ENCODE peak calls at places on chromosome 7, in five cellular contexts. S is mammary epithelial cell, H is neural progenitor cell, F is fibroblast of lung, V is keratinocyte. J is an unnamed sample.

GRCh38 chr7:132759482-132760240 is 183.4 kb upstream of the PLXNA4 start:
- DNase-seq in H (no peak), V (no peak), S (no peak), F (no peak), J (no peak)

GRCh38 chr7:44057849-44058758 is 7.3 kb downstream of the PGAM2 start:
- DNase-seq in S (peak), F (no peak), V (no peak), H (no peak), J (no peak)

GRCh38 chr7:45189151-45189970 is 31.8 kb downstream of the RAMP3 start:
- DNase-seq in F (no peak), V (no peak), H (no peak), S (no peak), J (no peak)

GRCh38 chr7:100509213-100509612 is 25.5 kb downstream of the NYAP1 start:
- DNase-seq in H (no peak), F (peak), S (peak), V (peak), J (peak)

GRCh38 chr7:142323706-142324105 is 65.8 kb upstream of the PRSS58 start:
- DNase-seq in F (no peak), V (no peak), S (peak), H (peak), J (no peak)

GRCh38 chr7:55108401-55108800 is 89.6 kb downstream of the EGFR start:
- DNase-seq in F (no peak), H (no peak), S (no peak), V (no peak), J (no peak)

GRCh38 chr7:26198133-26198780 is 2.3 kb downstream of the HNRNPA2B1 start:
- DNase-seq in V (no peak), S (no peak), F (no peak), H (peak), J (no peak)

GRCh38 chr7:96979551-96980276 is 25.6 kb upstream of the DLX6 start:
- DNase-seq in F (no peak), S (no peak), H (no peak), V (no peak), J (no peak)

GRCh38 chr7:32496052-32496813 is 944 bp downstream of the AVL9 start:
- DNase-seq in H (no peak), V (no peak), F (no peak), S (peak), J (no peak)

GRCh38 chr7:17307969-17308648 is 9.7 kb downstream of the AHR start:
- DNase-seq in S (no peak), H (no peak), F (no peak), V (no peak), J (no peak)

GRCh38 chr7:138008588-138009349 is 6.9 kb upstream of the CREB3L2 start:
- DNase-seq in F (peak), S (peak), V (no peak), H (peak), J (no peak)

GRCh38 chr7:116543664-116544063 is 18.8 kb downstream of the CAV1 start:
- DNase-seq in V (no peak), F (peak), H (no peak), S (peak), J (peak)

GRCh38 chr7:44727346-44728262 is 21.0 kb upstream of the ZMIZ2 start:
- DNase-seq in V (no peak), H (no peak), S (peak), F (peak), J (peak)

GRCh38 chr7:108592633-108593277 is 23.1 kb downstream of the DNAJB9 start:
- DNase-seq in V (no peak), H (peak), F (peak), S (peak), J (no peak)

GRCh38 chr7:116420003-116420402 is 79.5 kb upstream of the CAV2 start:
- DNase-seq in S (no peak), H (no peak), V (no peak), F (no peak), J (no peak)

GRCh38 chr7:30911561-30911969 is at the start of gene AQP1:
- DNase-seq in S (no peak), H (peak), F (peak), V (no peak), J (peak)
- H3K9ac ChIP-seq in S (no peak), H (no peak), F (no peak), V (no peak), J (no peak)

GRCh38 chr7:128939861-128940410 is 2.2 kb downstream of the IRF5 start:
- DNase-seq in V (no peak), H (no peak), F (no peak), S (no peak), J (no peak)

GRCh38 chr7:128938524-128939074 is 872 bp downstream of the IRF5 start:
- DNase-seq in V (no peak), S (peak), H (peak), F (no peak), J (no peak)

GRCh38 chr7:128940494-128941322 is 3.0 kb downstream of the IRF5 start:
- DNase-seq in V (no peak), S (no peak), H (no peak), F (no peak), J (no peak)

GRCh38 chr7:128937647-128938523 is at the start of gene IRF5:
- DNase-seq in F (no peak), H (peak), S (peak), V (no peak), J (no peak)

DNA sequence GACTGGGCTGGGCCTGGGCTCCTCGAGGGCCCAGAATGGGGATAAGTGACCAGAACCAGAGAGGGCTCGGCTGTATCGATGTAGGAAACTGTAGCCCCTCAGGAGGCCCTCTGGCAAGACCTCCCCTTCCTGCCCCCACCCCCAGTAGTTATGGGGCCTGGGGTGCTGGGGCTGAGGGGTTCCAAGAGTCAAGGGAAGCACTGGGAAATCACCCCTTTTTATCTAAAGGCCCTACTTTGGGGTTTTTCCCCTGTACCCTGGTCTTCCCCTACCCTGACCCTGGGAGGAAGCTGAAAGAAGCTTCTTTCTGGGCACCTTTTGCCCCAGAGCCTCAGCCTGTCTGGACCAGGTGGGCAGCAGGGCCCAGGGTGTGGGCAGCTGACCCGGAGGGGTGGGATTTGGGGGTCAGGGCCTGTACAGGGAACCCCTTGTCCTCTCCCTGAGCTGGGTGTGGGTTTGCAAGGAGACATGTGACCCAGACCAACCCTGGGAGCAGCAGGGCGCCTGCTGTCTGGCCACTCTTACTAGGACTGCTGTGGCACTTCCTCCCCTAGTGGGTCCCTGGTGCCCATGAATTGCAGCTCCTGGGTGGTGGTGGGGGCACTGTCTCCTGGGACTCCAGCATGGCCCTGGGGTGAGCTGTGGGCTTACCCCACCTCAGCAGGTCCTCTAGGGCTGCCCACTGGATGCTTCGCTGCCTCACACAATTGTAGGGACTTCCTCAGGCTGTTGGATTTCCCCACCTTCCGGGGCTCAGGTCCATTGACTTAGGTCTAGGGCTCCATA is 1.5 kb downstream of the IRF5 start:
- DNase-seq in S (no peak), V (no peak), F (no peak), H (no peak), J (no peak)
- H3K9ac ChIP-seq in S (no peak), V (no peak), F (no peak), H (no peak), J (no peak)

DNA sequence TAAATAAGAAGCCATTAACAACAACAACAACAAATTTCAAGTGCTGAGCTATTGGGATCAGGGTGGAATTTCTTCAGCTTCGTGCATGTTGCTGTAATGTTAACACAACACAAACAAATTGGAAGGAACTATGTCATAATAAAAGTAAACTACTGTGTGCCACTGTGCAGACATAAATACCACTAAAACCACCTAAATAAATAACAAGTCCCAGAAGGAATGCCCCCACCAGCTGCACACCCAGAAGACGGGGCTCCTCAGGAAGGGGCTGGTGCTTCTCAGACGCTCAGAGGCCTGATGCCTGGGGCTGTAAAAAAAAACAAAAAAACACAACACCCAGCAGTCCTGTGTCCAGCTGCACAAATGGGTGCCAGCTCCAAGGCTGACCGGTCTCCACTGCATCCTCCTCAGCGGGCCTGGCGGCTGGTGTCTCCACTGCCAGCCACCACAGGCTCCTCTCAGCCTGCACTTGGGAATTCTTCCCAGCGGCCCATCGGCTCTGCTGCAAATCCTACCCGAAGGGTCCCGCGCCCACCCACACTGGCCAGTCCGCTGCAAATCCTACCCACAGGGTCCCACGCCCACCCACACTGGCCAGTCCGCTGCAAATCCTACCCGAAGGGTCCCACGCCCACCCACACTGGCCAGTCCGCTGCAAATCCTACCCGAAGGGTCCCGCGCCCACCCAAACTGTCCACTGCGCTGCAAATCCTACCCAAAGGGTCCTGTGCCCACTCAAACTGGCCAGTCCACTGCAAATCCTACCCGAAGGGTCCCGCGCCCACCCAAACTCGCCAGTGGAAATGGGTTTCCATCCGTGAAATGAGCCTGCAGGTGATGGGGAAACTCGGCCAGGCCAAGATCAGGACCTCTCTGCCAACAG is 35.8 kb upstream of the DNAAF5 start:
- DNase-seq in V (no peak), H (no peak), S (no peak), F (no peak), J (no peak)
- H3K9ac ChIP-seq in V (no peak), H (no peak), S (no peak), F (no peak), J (no peak)

GRCh38 chr7:150367677-150368097 is 935 bp upstream of the REPIN1 start:
- DNase-seq in F (peak), S (peak), H (no peak), V (peak), J (peak)
- H3K9ac ChIP-seq in F (no peak), S (no peak), H (no peak), V (peak), J (peak)

DNA sequence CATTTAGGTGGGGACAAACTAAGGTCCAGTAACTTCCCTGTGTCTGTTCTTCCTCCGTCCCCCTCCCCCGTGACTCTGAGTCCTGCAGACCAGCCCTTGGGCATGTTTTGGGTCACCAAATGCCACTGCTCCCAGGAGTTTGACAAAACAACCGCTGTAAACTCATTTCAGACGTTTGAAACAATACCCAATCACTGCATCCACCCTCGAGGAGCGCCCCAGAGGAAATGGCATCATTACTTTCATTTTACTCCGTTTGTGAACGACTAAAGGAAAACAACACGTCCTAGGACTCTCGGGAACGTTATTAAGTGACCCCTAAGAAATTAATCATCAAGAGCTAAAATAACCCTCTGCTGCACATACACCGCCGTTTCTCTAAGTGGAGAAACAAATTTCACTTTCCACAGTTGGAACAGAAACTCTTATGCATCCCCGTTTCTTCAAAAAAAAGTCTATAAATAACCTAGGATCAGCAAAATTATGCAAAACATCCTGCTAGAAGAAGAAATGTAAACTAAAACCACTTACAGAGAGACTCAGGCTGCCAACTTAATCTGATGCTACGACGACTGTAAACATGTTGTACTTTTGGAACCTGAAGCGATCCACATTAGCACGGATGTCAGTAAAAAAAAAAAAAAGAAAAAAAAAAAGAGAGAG is 109.9 kb upstream of the EFCAB10 start:
- DNase-seq in H (no peak), V (no peak), F (peak), S (no peak), J (no peak)
- H3K9ac ChIP-seq in H (no peak), V (no peak), F (no peak), S (no peak), J (peak)

DNA sequence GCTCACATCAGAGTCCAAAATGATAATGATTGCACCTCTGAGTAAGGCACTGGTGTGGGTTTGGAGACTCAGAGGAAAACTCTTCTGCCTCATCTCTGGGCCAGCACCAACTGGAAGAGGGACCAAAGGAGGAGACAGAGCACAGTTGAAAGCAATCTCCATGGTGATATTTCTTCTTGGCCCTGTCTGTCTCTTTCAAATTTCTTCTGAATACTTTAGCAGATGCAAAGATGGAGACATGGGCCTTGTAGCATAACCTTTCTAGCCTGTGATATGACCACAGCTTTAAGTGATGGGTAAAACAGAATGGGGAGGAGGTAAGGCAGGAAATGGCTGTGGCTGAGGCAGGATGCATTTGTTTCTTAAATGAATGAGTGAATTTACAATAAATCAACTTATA is 12.2 kb upstream of the GIMAP7 start:
- DNase-seq in V (no peak), H (no peak), F (no peak), S (no peak), J (no peak)
- H3K9ac ChIP-seq in V (no peak), H (no peak), F (no peak), S (no peak), J (no peak)